ENCODE peak calls at places on chromosomes 5 and 9, in four cellular contexts. R, M, K and V are unnamed samples.

GRCh38 chr9:2050236-2050635 is 35.1 kb downstream of the SMARCA2 start:
- DNase-seq in R (no peak), M (peak), K (no peak), V (no peak)

GRCh38 chr9:115653231-115653630 is 500.4 kb upstream of the PAPPA start:
- DNase-seq in R (no peak), M (no peak), K (no peak), V (no peak)

GRCh38 chr5:170408189-170408588 is 19.0 kb upstream of the KCNMB1 start:
- DNase-seq in R (no peak), M (no peak), K (no peak), V (no peak)

GRCh38 chr9:122816163-122816867 is 12.1 kb downstream of the PDCL start:
- DNase-seq in R (peak), M (no peak), K (no peak), V (no peak)

GRCh38 chr5:111953351-111954127 is 196.5 kb upstream of the NREP start:
- DNase-seq in R (no peak), M (peak), K (peak), V (no peak)

GRCh38 chr9:14062449-14063187 is 251.3 kb downstream of the NFIB start:
- DNase-seq in R (no peak), M (peak), K (no peak), V (no peak)

GRCh38 chr9:118829334-118829733 is 539.9 kb downstream of the BRINP1 start:
- DNase-seq in R (no peak), M (peak), K (no peak), V (no peak)

GRCh38 chr5:158135682-158136176 is 276.8 kb upstream of the CLINT1 start:
- DNase-seq in R (no peak), M (no peak), K (no peak), V (peak)

GRCh38 chr5:75243510-75243909 is 6.8 kb upstream of the ANKRD31 start:
- DNase-seq in R (no peak), M (no peak), K (no peak), V (no peak)

GRCh38 chr5:102411-103043 is 10.6 kb downstream of the PLEKHG4B start:
- DNase-seq in R (no peak), M (no peak), K (no peak), V (no peak)

GRCh38 chr5:111478266-111478665 is 34.1 kb downstream of the STARD4 start:
- DNase-seq in R (no peak), M (no peak), K (no peak), V (no peak)

GRCh38 chr5:123881791-123882244 is 369.8 kb downstream of the CSNK1G3 start:
- DNase-seq in R (no peak), M (peak), K (no peak), V (no peak)